ENCODE peak calls at places on chromosome 9, in four cellular contexts. One of them, this sample, is unnamed.

GRCh38 chr9:89383030-89383720 is 64.9 kb downstream of the SECISBP2 start:
- DNase-seq in mesendoderm: no peak
- DNase-seq in CD8-positive, alpha-beta memory T cell: no peak
- DNase-seq in aorta: no peak
- DNase-seq in this sample: peak; percentile 61

GRCh38 chr9:109118802-109119438 is 827 bp downstream of the TMEM245 start:
- DNase-seq in mesendoderm: peak; percentile 81
- DNase-seq in CD8-positive, alpha-beta memory T cell: no peak
- DNase-seq in aorta: no peak
- DNase-seq in this sample: peak; percentile 63

GRCh38 chr9:37988041-37988440 is 81.0 kb downstream of the SHB start:
- DNase-seq in mesendoderm: no peak
- DNase-seq in CD8-positive, alpha-beta memory T cell: no peak
- DNase-seq in aorta: peak; percentile 58
- DNase-seq in this sample: no peak

GRCh38 chr9:16028516-16028915 is 475.7 kb downstream of the CCDC171 start:
- DNase-seq in mesendoderm: no peak
- DNase-seq in CD8-positive, alpha-beta memory T cell: no peak
- DNase-seq in aorta: no peak
- DNase-seq in this sample: no peak

GRCh38 chr9:90092512-90092911 is 487.7 kb downstream of the GADD45G start:
- DNase-seq in mesendoderm: no peak
- DNase-seq in CD8-positive, alpha-beta memory T cell: no peak
- DNase-seq in aorta: no peak
- DNase-seq in this sample: no peak

GRCh38 chr9:22976454-22976853 is 529.8 kb downstream of the DMRTA1 start:
- DNase-seq in mesendoderm: no peak
- DNase-seq in CD8-positive, alpha-beta memory T cell: no peak
- DNase-seq in aorta: no peak
- DNase-seq in this sample: no peak

GRCh38 chr9:97502222-97502983 is 937 bp downstream of the TMOD1 start:
- DNase-seq in mesendoderm: peak; percentile 11
- DNase-seq in CD8-positive, alpha-beta memory T cell: no peak
- DNase-seq in aorta: no peak
- DNase-seq in this sample: peak; percentile 79

GRCh38 chr9:96048954-96049831 is 173.7 kb downstream of the ERCC6L2 start:
- DNase-seq in mesendoderm: no peak
- DNase-seq in CD8-positive, alpha-beta memory T cell: no peak
- DNase-seq in aorta: peak; percentile 92
- DNase-seq in this sample: peak; percentile 57

GRCh38 chr9:93591301-93591700 is 14.9 kb downstream of the PHF2 start:
- DNase-seq in mesendoderm: no peak
- DNase-seq in CD8-positive, alpha-beta memory T cell: no peak
- DNase-seq in aorta: peak; percentile 63
- DNase-seq in this sample: no peak

GRCh38 chr9:134174526-134175290 is 10.3 kb upstream of the RNU6ATAC start:
- DNase-seq in mesendoderm: no peak
- DNase-seq in CD8-positive, alpha-beta memory T cell: no peak
- DNase-seq in aorta: no peak
- DNase-seq in this sample: no peak

GRCh38 chr9:32378496-32378895 is 5.9 kb upstream of the ACO1 start:
- DNase-seq in mesendoderm: peak; percentile 86
- DNase-seq in CD8-positive, alpha-beta memory T cell: peak; percentile 56
- DNase-seq in aorta: no peak
- DNase-seq in this sample: peak; percentile 24

GRCh38 chr9:134778841-134779411 is 101.7 kb upstream of the FCN2 start:
- DNase-seq in mesendoderm: peak; percentile 87
- DNase-seq in CD8-positive, alpha-beta memory T cell: no peak
- DNase-seq in aorta: peak; percentile 88
- DNase-seq in this sample: peak; percentile 95

GRCh38 chr9:94600258-94600657 is 6.6 kb upstream of the FBP2 start:
- DNase-seq in mesendoderm: no peak
- DNase-seq in CD8-positive, alpha-beta memory T cell: no peak
- DNase-seq in aorta: peak; percentile 52
- DNase-seq in this sample: no peak

GRCh38 chr9:17088566-17088965 is 46.3 kb upstream of the CNTLN start:
- DNase-seq in mesendoderm: no peak
- DNase-seq in CD8-positive, alpha-beta memory T cell: no peak
- DNase-seq in aorta: no peak
- DNase-seq in this sample: no peak

GRCh38 chr9:5510360-5510931 is at the start of gene PDCD1LG2:
- DNase-seq in mesendoderm: no peak
- DNase-seq in CD8-positive, alpha-beta memory T cell: no peak
- DNase-seq in aorta: no peak
- DNase-seq in this sample: no peak

GRCh38 chr9:7145361-7146069 is 387.7 kb downstream of the KDM4C start:
- DNase-seq in mesendoderm: no peak
- DNase-seq in CD8-positive, alpha-beta memory T cell: no peak
- DNase-seq in aorta: no peak
- DNase-seq in this sample: no peak

GRCh38 chr9:134139081-134139480 is 3.2 kb downstream of the WDR5 start:
- DNase-seq in mesendoderm: no peak
- DNase-seq in CD8-positive, alpha-beta memory T cell: no peak
- DNase-seq in aorta: no peak
- DNase-seq in this sample: no peak

GRCh38 chr9:116873937-116874900 is 187.1 kb downstream of the TRIM32 start:
- DNase-seq in mesendoderm: no peak
- DNase-seq in CD8-positive, alpha-beta memory T cell: no peak
- DNase-seq in aorta: no peak
- DNase-seq in this sample: no peak

GRCh38 chr9:99181621-99182020 is 40.1 kb downstream of the ALG2 start:
- DNase-seq in mesendoderm: no peak
- DNase-seq in CD8-positive, alpha-beta memory T cell: no peak
- DNase-seq in aorta: no peak
- DNase-seq in this sample: no peak

GRCh38 chr9:15999422-16000339 is 446.8 kb downstream of the CCDC171 start:
- DNase-seq in mesendoderm: peak; percentile 33
- DNase-seq in CD8-positive, alpha-beta memory T cell: no peak
- DNase-seq in aorta: no peak
- DNase-seq in this sample: no peak

GRCh38 chr9:86275962-86276361 is 6.4 kb downstream of the ISCA1 start:
- DNase-seq in mesendoderm: peak; percentile 22
- DNase-seq in CD8-positive, alpha-beta memory T cell: no peak
- DNase-seq in aorta: no peak
- DNase-seq in this sample: no peak

GRCh38 chr9:12813960-12814876 is 39.4 kb downstream of the LURAP1L start:
- DNase-seq in mesendoderm: peak; percentile 15
- DNase-seq in CD8-positive, alpha-beta memory T cell: no peak
- DNase-seq in aorta: peak; percentile 57
- DNase-seq in this sample: no peak

GRCh38 chr9:116502746-116503145 is 184.4 kb upstream of the TRIM32 start:
- DNase-seq in mesendoderm: no peak
- DNase-seq in CD8-positive, alpha-beta memory T cell: no peak
- DNase-seq in aorta: no peak
- DNase-seq in this sample: no peak

GRCh38 chr9:95363051-95363841 is 45.7 kb upstream of the FANCC start:
- DNase-seq in mesendoderm: no peak
- DNase-seq in CD8-positive, alpha-beta memory T cell: no peak
- DNase-seq in aorta: no peak
- DNase-seq in this sample: no peak

GRCh38 chr9:26326473-26327044 is 566.0 kb downstream of the CAAP1 start:
- DNase-seq in mesendoderm: peak; percentile 79
- DNase-seq in CD8-positive, alpha-beta memory T cell: no peak
- DNase-seq in aorta: no peak
- DNase-seq in this sample: peak; percentile 28

GRCh38 chr9:96020822-96021615 is 145.5 kb downstream of the ERCC6L2 start:
- DNase-seq in mesendoderm: peak; percentile 42
- DNase-seq in CD8-positive, alpha-beta memory T cell: peak; percentile 45
- DNase-seq in aorta: peak; percentile 84
- DNase-seq in this sample: peak; percentile 85

GRCh38 chr9:124784503-124784902 is 7.6 kb downstream of the OLFML2A start:
- DNase-seq in mesendoderm: no peak
- DNase-seq in CD8-positive, alpha-beta memory T cell: no peak
- DNase-seq in aorta: no peak
- DNase-seq in this sample: peak; percentile 16

GRCh38 chr9:113125636-113126035 is 25.2 kb upstream of the SLC31A2 start:
- DNase-seq in mesendoderm: no peak
- DNase-seq in CD8-positive, alpha-beta memory T cell: no peak
- DNase-seq in aorta: no peak
- DNase-seq in this sample: no peak

GRCh38 chr9:35826071-35826701 is 2.3 kb downstream of the FAM221B start:
- DNase-seq in mesendoderm: peak; percentile 76
- DNase-seq in CD8-positive, alpha-beta memory T cell: peak; percentile 45
- DNase-seq in aorta: no peak
- DNase-seq in this sample: peak; percentile 73

GRCh38 chr9:91908746-91909145 is 41.3 kb downstream of the ROR2 start:
- DNase-seq in mesendoderm: no peak
- DNase-seq in CD8-positive, alpha-beta memory T cell: no peak
- DNase-seq in aorta: no peak
- DNase-seq in this sample: no peak

GRCh38 chr9:23596913-23597634 is 229.0 kb downstream of the ELAVL2 start:
- DNase-seq in mesendoderm: no peak
- DNase-seq in CD8-positive, alpha-beta memory T cell: no peak
- DNase-seq in aorta: no peak
- DNase-seq in this sample: no peak

GRCh38 chr9:16509946-16510504 is 360.4 kb downstream of the BNC2 start:
- DNase-seq in mesendoderm: no peak
- DNase-seq in CD8-positive, alpha-beta memory T cell: no peak
- DNase-seq in aorta: no peak
- DNase-seq in this sample: no peak

GRCh38 chr9:80964951-80965350 is 724.4 kb downstream of the TLE1 start:
- DNase-seq in mesendoderm: no peak
- DNase-seq in CD8-positive, alpha-beta memory T cell: no peak
- DNase-seq in aorta: no peak
- DNase-seq in this sample: no peak

GRCh38 chr9:84815554-84815953 is 146.0 kb downstream of the NTRK2 start:
- DNase-seq in mesendoderm: peak; percentile 8
- DNase-seq in CD8-positive, alpha-beta memory T cell: no peak
- DNase-seq in aorta: no peak
- DNase-seq in this sample: no peak

DNA sequence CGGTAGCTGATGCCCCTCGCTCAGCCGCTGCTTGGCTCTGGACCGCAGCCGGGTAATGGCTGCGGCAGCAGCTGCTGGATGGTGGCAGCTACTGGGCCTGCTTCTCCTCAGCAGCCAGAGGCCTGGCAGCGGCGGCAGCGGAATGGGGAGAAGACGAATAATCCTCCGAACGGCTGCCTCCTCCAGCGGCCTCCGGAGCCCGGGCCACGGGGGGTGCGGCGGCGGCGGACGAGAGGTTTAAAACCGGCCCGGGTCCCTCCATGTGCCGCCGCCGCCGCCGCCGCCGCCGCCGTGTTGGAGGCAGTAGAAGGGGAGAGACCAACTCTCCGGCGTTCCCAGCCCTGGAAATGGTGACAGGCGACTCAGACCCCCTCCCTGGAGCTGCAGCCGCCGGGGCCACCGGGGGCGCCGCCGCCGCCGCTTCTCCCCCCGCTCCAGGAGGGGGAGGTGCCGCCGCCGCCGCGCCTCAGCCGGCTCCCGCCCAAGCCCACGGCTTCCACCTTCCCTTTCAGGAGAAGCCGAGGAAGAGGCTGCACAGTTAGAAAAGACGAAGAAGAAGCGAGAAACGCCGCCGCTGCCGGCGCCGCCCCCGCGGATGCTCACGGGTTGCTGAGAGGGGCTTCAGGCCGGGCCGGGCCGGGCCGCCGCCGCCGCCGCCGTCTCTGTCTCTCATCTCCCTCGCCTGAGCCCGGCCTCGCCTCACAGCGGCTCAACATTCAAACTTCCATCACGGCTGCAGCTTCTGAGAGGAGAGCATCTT is 118.4 kb upstream of the PRSS3 start:
- DNase-seq in mesendoderm: peak; percentile 70
- DNase-seq in CD8-positive, alpha-beta memory T cell: peak; percentile 4
- DNase-seq in aorta: peak; percentile 75
- DNase-seq in this sample: peak; percentile 78
- H3K4me3 ChIP-seq in mesendoderm: peak overlapping the region; percentile 24
- H3K4me3 ChIP-seq in CD8-positive, alpha-beta memory T cell: peak overlapping the region; percentile 19
- H3K4me3 ChIP-seq in aorta: peak overlapping the region; percentile 62
- H3K4me3 ChIP-seq in this sample: peak overlapping the region; percentile 47

DNA sequence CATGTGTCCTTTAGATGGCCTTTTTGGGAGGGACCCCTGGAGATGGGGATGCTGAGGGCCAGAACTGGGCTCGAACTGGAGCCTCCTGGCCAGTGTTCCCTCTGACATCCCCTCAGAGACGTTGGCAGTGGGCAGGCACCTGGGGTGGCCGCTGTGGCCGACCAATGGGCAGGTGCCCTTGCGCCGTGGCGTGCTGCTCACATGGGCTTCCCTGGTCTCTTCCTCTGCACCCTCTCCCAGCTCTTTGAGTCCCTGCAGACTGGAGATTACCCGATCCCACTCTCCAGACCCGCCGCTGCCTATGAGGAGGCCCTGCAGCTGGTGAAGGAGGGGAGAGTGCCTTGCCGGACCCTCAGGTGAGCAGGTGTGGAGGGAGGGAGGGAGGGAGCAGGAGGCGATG is 19.9 kb upstream of the DOLPP1 start:
- DNase-seq in mesendoderm: no peak
- DNase-seq in CD8-positive, alpha-beta memory T cell: no peak
- DNase-seq in aorta: no peak
- DNase-seq in this sample: no peak
- H3K36me3 ChIP-seq in mesendoderm: no peaks in the 10 kb centered on the region
- H3K36me3 ChIP-seq in CD8-positive, alpha-beta memory T cell: peaks cover 4% of the 10 kb centered on the region
- H3K36me3 ChIP-seq in aorta: no peaks in the 10 kb centered on the region
- H3K36me3 ChIP-seq in this sample: peaks cover 13% of the 10 kb centered on the region

GRCh38 chr9:132572921-132573320 is 9.5 kb upstream of the BARHL1 start:
- DNase-seq in mesendoderm: peak; percentile 68
- DNase-seq in CD8-positive, alpha-beta memory T cell: no peak
- DNase-seq in aorta: peak; percentile 40
- DNase-seq in this sample: peak; percentile 88
- H3K27me3 ChIP-seq in mesendoderm: peaks cover 8% of the 10 kb centered on the region
- H3K27me3 ChIP-seq in CD8-positive, alpha-beta memory T cell: peaks cover 17% of the 10 kb centered on the region
- H3K27me3 ChIP-seq in aorta: no peaks in the 10 kb centered on the region
- H3K27me3 ChIP-seq in this sample: peaks cover 25% of the 10 kb centered on the region

GRCh38 chr9:137461316-137461662 is 2.2 kb upstream of the NSMF start:
- DNase-seq in mesendoderm: no peak
- DNase-seq in CD8-positive, alpha-beta memory T cell: no peak
- DNase-seq in aorta: peak; percentile 65
- DNase-seq in this sample: no peak
- H3K4me3 ChIP-seq in mesendoderm: no peak overlapping the region
- H3K4me3 ChIP-seq in CD8-positive, alpha-beta memory T cell: peak overlapping the region; percentile 66
- H3K4me3 ChIP-seq in aorta: no peak overlapping the region
- H3K4me3 ChIP-seq in this sample: no peak overlapping the region

This sample was measured in H7.